ENCODE peak calls at places on chromosomes 6 and 20, in ten cellular contexts. M is fibroblast of mammary gland, A is WERI-Rb-1, Q is ascending aorta, L is fibroblast of lung, Z is choroid plexus epithelial cell, X is HCT116, I is HFF-Myc, W is colonic mucosa, N is BE2C. Y is an unnamed sample.

GRCh38 chr6:89242574-89243330 is 25.6 kb upstream of the GABRR1 start:
- DNase-seq in L (peak; percentile 79), N (peak; percentile 30), W (no peak), Z (peak; percentile 81), A (peak; percentile 21), X (peak; percentile 59), Q (no peak), M (peak; percentile 74), I (peak; percentile 32), Y (no peak)

GRCh38 chr6:170029416-170030283 is 261.2 kb downstream of the DLL1 start:
- DNase-seq in Q (no peak), W (no peak), X (no peak), Z (no peak), N (peak; percentile 2), A (no peak), I (no peak), L (no peak), M (no peak), Y (no peak)

GRCh38 chr6:167687035-167687720 is 139.5 kb upstream of the AFDN start:
- DNase-seq in W (no peak), L (no peak), Z (no peak), I (no peak), X (no peak), A (peak; percentile 40), N (no peak), M (no peak), Q (no peak), Y (no peak)

GRCh38 chr6:136890194-136890558 is 31.9 kb upstream of the SLC35D3 start:
- DNase-seq in I (no peak), M (no peak), Z (no peak), N (no peak), X (no peak), Q (no peak), W (no peak), L (no peak), A (no peak), Y (no peak)

GRCh38 chr20:63972312-63973159 is 2.8 kb upstream of the ZNF512B start:
- DNase-seq in I (no peak), W (no peak), M (no peak), Q (no peak), N (no peak), A (no peak), Z (no peak), X (no peak), L (no peak), Y (no peak)

GRCh38 chr20:58308680-58309527 is 611 bp upstream of the RAB22A start:
- DNase-seq in L (peak; percentile 57), Q (no peak), A (no peak), N (peak; percentile 13), W (peak; percentile 73), I (no peak), Z (peak; percentile 69), M (peak; percentile 45), X (no peak), Y (no peak)

GRCh38 chr6:22383016-22383415 is 86.2 kb upstream of the PRL start:
- DNase-seq in X (no peak), A (no peak), Z (no peak), M (peak; percentile 37), N (no peak), I (no peak), L (no peak), Q (no peak), W (no peak), Y (no peak)

GRCh38 chr20:10307359-10307735 is 88.7 kb downstream of the SNAP25 start:
- DNase-seq in A (no peak), L (no peak), W (no peak), X (no peak), M (no peak), N (no peak), I (no peak), Z (peak; percentile 46), Q (no peak), Y (no peak)

GRCh38 chr6:37459981-37460800 is 27.2 kb downstream of the CMTR1 start:
- DNase-seq in A (peak; percentile 87), I (no peak), W (no peak), N (peak; percentile 88), L (no peak), Q (no peak), X (no peak), M (no peak), Z (peak; percentile 23), Y (no peak)

GRCh38 chr20:63628246-63628975 is 1.5 kb upstream of the GMEB2 start:
- DNase-seq in N (peak; percentile 83), I (peak; percentile 59), A (peak; percentile 71), Q (no peak), Z (peak; percentile 81), X (peak; percentile 75), W (peak; percentile 80), M (peak; percentile 83), L (peak; percentile 81), Y (peak; percentile 71)

GRCh38 chr6:140561701-140562100 is 1187.3 kb upstream of the CITED2 start:
- DNase-seq in N (no peak), L (no peak), X (no peak), W (no peak), Q (no peak), M (no peak), Z (no peak), A (no peak), I (no peak), Y (no peak)

GRCh38 chr6:127102299-127102698 is 16.2 kb upstream of the RSPO3 start:
- DNase-seq in L (peak; percentile 99), N (no peak), Q (no peak), X (no peak), M (peak; percentile 98), Z (peak; percentile 91), W (no peak), A (no peak), I (no peak), Y (no peak)

GRCh38 chr20:20492521-20493334 is 124.8 kb downstream of the INSM1 start:
- DNase-seq in W (no peak), N (peak; percentile 62), I (no peak), L (peak; percentile 24), Q (no peak), M (no peak), Z (peak; percentile 50), X (no peak), A (no peak), Y (no peak)

GRCh38 chr20:58619847-58620431 is 31.1 kb upstream of the STX16 start:
- DNase-seq in I (no peak), X (peak; percentile 38), M (no peak), L (no peak), N (peak; percentile 34), A (no peak), W (no peak), Q (no peak), Z (no peak), Y (no peak)

GRCh38 chr6:129498950-129499870 is 210.8 kb downstream of the ARHGAP18 start:
- DNase-seq in Q (no peak), L (peak; percentile 81), W (peak; percentile 26), A (no peak), M (peak; percentile 80), X (peak; percentile 67), Z (peak; percentile 72), N (no peak), I (peak; percentile 78), Y (no peak)

GRCh38 chr6:129497591-129498555 is 212.1 kb downstream of the ARHGAP18 start:
- DNase-seq in N (no peak), Z (peak; percentile 42), W (no peak), I (peak; percentile 30), A (no peak), L (no peak), Q (no peak), M (no peak), X (no peak), Y (no peak)

GRCh38 chr6:129499871-129500219 is 210.1 kb downstream of the ARHGAP18 start:
- DNase-seq in Q (no peak), L (no peak), I (no peak), W (no peak), N (no peak), X (no peak), Z (no peak), M (no peak), A (no peak), Y (no peak)

GRCh38 chr6:129500958-129501381 is 209.0 kb downstream of the ARHGAP18 start:
- DNase-seq in I (no peak), X (peak; percentile 61), Q (no peak), Z (peak; percentile 85), W (no peak), L (no peak), N (no peak), A (peak; percentile 16), M (peak; percentile 62), Y (no peak)

GRCh38 chr6:129498556-129498940 is 211.4 kb downstream of the ARHGAP18 start:
- DNase-seq in L (peak; percentile 63), I (no peak), W (no peak), Z (peak; percentile 31), X (no peak), N (no peak), M (peak; percentile 79), Q (no peak), A (no peak), Y (no peak)
- H3K4me3 ChIP-seq in L (no peak overlapping the region), I (no peak overlapping the region), W (no peak overlapping the region), Z (no peak overlapping the region), X (no peak overlapping the region), N (no peak overlapping the region), M (peak overlapping the region; percentile 12), Q (no peak overlapping the region), A (no peak overlapping the region), Y (no peak overlapping the region)

DNA sequence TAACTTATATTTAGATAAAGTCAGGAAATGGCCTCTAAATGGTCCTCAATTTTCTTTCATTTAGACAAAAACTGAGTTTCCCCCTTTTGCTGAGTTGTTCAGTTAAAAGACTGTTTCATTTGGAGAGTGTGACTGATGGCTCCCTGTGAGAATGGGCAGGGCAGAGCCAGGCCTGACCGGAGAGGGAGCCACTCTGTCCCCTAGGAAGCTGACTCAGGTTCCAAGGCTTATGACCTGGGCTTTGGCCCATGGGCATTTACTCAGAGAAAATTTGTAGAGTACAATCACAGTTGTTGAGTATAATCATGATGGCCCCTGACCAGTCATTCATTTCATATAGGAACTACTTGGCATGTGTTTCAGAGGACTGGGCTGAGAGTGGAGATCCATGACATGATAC is 37.0 kb upstream of the AIG1 start:
- DNase-seq in X (no peak), Z (no peak), Q (no peak), N (no peak), M (no peak), W (no peak), I (no peak), A (no peak), L (no peak), Y (no peak)
- TF ChIP-seq CTCF in X (no peak), Z (no peak), Q (no peak), N (no peak), M (no peak), W (no peak), I (no peak), A (no peak), L (no peak), Y (no peak)

GRCh38 chr6:150145427-150145826 is 2.6 kb downstream of the PPP1R14C start:
- DNase-seq in L (no peak), W (no peak), Z (no peak), M (no peak), A (no peak), X (no peak), I (no peak), N (no peak), Q (no peak), Y (no peak)
- H3K4me3 ChIP-seq in L (no peak overlapping the region), W (no peak overlapping the region), Z (no peak overlapping the region), M (no peak overlapping the region), A (no peak overlapping the region), X (no peak overlapping the region), I (no peak overlapping the region), N (no peak overlapping the region), Q (no peak overlapping the region), Y (no peak overlapping the region)

DNA sequence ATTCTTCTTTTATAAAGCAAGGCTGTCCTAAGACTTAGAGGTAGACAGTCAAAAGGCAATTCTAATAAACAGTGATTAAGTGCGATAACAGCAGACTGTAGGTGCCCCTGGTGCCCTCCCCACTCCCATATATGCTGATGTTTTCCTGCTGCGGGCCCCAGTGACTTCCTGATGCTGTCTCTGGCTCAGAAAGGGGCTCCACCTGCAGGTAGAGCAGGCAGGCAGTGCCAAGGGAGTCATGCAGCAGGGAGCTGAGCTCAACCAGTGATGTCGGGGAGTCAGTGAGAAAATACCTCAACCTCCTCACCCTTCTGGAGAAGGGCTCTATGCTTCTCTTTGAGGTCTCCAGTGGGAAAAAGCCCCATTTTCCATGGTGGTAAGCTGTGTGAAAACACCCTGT is 126.7 kb upstream of the SSTR4 start:
- DNase-seq in I (no peak), N (no peak), M (no peak), L (no peak), Q (no peak), X (no peak), Z (no peak), W (no peak), A (no peak), Y (no peak)
- TF ChIP-seq CTCF in I (no peak), N (no peak), M (no peak), L (no peak), Q (no peak), X (peak; percentile 7), Z (no peak), W (no peak), A (no peak), Y (no peak)